ENCODE peak calls at places on chromosomes 1 and 21, in five cellular contexts. X, P, U, G and L are unnamed samples. For H3K27me3, the result is how much of the 10 kb centered on the place peaks cover.

GRCh38 chr1:87883906-87884305 is 555.2 kb downstream of the LMO4 start:
- DNase-seq in X (no peak), P (no peak), U (no peak), G (no peak), L (no peak)

GRCh38 chr1:155127105-155127671 is 488 bp upstream of the EFNA1 start:
- DNase-seq in X (peak), P (peak), U (peak), G (peak), L (no peak)

GRCh38 chr1:48229309-48229708 is 6.8 kb downstream of the SLC5A9 start:
- DNase-seq in X (no peak), P (no peak), U (no peak), G (no peak), L (no peak)

GRCh38 chr1:200038987-200039848 is 11.7 kb downstream of the NR5A2 start:
- DNase-seq in X (peak), P (peak), U (peak), G (peak), L (no peak)

GRCh38 chr1:93771843-93772242 is 90.2 kb upstream of the BCAR3 start:
- DNase-seq in X (no peak), P (no peak), U (no peak), G (no peak), L (no peak)

GRCh38 chr21:24590261-24590660 is 1017.0 kb downstream of the MRPL39 start:
- DNase-seq in X (no peak), P (no peak), U (no peak), G (no peak), L (no peak)

GRCh38 chr1:11934295-11935039 is at the start of gene PLOD1:
- DNase-seq in X (peak), P (peak), U (peak), G (peak), L (no peak)

GRCh38 chr1:200336901-200337391 is 72.9 kb downstream of the ZNF281 start:
- DNase-seq in X (no peak), P (no peak), U (no peak), G (no peak), L (no peak)

GRCh38 chr1:235160965-235161684 is at the start of gene RBM34:
- DNase-seq in X (peak), P (peak), U (peak), G (peak), L (peak)

GRCh38 chr1:222161676-222162075 is 386.2 kb downstream of the HHIPL2 start:
- DNase-seq in X (no peak), P (no peak), U (no peak), G (no peak), L (no peak)

GRCh38 chr1:203075249-203076030 is 10.4 kb downstream of the MYOG start:
- DNase-seq in X (peak), P (no peak), U (peak), G (no peak), L (no peak)
- H3K27me3 ChIP-seq in X (half or more), P (under half), U (under half), G (under half), L (under half)

DNA sequence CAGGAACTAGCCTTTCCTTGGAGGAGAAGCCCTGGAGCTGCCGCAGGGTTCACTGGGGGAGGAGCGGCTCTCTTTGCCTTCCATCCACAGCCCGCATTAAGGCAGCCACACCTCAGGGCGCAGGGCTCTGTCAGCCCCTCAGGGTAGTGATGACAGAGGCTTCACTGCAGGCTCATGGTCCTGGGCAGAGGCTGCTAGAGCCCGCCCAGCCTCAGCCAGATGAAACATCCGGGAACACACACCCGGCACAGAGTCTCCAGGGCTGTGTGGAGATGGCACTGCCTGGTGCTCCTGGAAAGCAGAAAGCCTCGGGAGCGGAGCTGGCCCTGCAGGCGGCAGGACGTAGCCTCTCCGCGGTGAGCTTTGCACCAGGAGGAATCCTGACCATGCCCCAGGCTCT is 29.4 kb upstream of the PEX10 start:
- DNase-seq in X (no peak), P (no peak), U (no peak), G (no peak), L (no peak)
- H3K27me3 ChIP-seq in X (under half), P (half or more), U (under half), G (half or more), L (under half)

DNA sequence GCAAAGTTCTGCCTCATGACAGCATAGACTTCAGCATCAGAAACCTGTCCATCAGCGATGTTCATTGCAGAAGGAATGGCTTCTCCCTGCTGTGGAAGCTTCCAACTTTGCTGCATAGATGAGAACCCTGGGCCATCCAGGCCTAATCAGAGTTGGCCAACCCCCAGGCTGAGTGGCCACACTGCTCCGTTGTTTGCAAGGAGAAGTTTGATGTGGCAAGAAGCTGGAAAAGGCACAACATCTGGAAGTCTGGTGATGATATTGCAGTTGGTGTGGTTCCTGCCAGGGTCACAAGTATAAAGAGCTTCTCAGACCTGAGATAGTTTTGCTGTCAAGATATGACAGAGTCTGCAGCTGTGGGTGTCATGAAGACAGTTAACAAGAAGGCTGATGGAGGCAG is 41.2 kb downstream of the RHOU start:
- DNase-seq in X (no peak), P (no peak), U (no peak), G (no peak), L (no peak)
- H3K27me3 ChIP-seq in X (under half), P (under half), U (under half), G (under half), L (under half)

GRCh38 chr21:40606341-40606740 is 240.6 kb downstream of the DSCAM start:
- DNase-seq in X (no peak), P (no peak), U (no peak), G (no peak), L (no peak)
- H3K27me3 ChIP-seq in X (under half), P (under half), U (under half), G (under half), L (under half)